ENCODE peak calls at places on chromosomes 7 and 10, in eight cellular contexts. I is Peyer's patch, Q is HepG2, K is cardiac muscle cell, M is uterus, R is mesothelial cell of epicardium, H is astrocyte, F is psoas muscle. G is an unnamed sample.

GRCh38 chr10:60169111-60169510 is 220.6 kb downstream of the ANK3 start:
- DNase-seq in M (no peak), Q (no peak), I (no peak), F (no peak), H (no peak), R (no peak), K (no peak), G (no peak)

GRCh38 chr10:32004161-32004591 is 52.0 kb downstream of the KIF5B start:
- DNase-seq in M (no peak), K (peak; percentile 9), R (no peak), F (peak; percentile 63), I (no peak), Q (peak; percentile 16), H (no peak), G (no peak)

GRCh38 chr7:30970594-30971094 is 6.9 kb downstream of the GHRHR start:
- DNase-seq in R (no peak), I (no peak), M (no peak), Q (no peak), K (peak; percentile 75), F (no peak), H (no peak), G (no peak)

GRCh38 chr10:132185601-132186487 is 904 bp upstream of the DPYSL4 start:
- DNase-seq in I (no peak), H (no peak), Q (no peak), M (peak; percentile 39), R (peak; percentile 64), F (peak; percentile 49), K (peak; percentile 83), G (no peak)

GRCh38 chr10:69428138-69428537 is 11.4 kb upstream of the TACR2 start:
- DNase-seq in K (peak; percentile 29), I (no peak), M (no peak), R (no peak), H (no peak), F (no peak), Q (no peak), G (no peak)

GRCh38 chr10:123996302-123996701 is 97.1 kb downstream of the CHST15 start:
- DNase-seq in R (no peak), M (no peak), I (peak; percentile 15), Q (no peak), H (no peak), K (no peak), F (no peak), G (no peak)

GRCh38 chr7:147279951-147280350 is 1163.3 kb downstream of the CNTNAP2 start:
- DNase-seq in R (no peak), H (no peak), K (no peak), Q (peak; percentile 2), I (no peak), F (no peak), M (no peak), G (no peak)

GRCh38 chr7:80858141-80858903 is 60.5 kb downstream of the SEMA3C start:
- DNase-seq in K (no peak), M (no peak), R (no peak), H (peak; percentile 56), I (no peak), F (no peak), Q (peak; percentile 50), G (no peak)

GRCh38 chr7:105530126-105530525 is 1.9 kb upstream of the RINT1 start:
- DNase-seq in F (no peak), K (no peak), R (no peak), I (no peak), H (no peak), M (no peak), Q (no peak), G (no peak)

GRCh38 chr10:115706482-115707076 is 566.4 kb downstream of the GFRA1 start:
- DNase-seq in F (no peak), I (no peak), Q (peak; percentile 1), H (peak; percentile 12), R (no peak), K (peak; percentile 12), M (no peak), G (no peak)

GRCh38 chr10:78860260-78860914 is 208.4 kb upstream of the ZMIZ1 start:
- DNase-seq in K (no peak), R (no peak), Q (no peak), M (no peak), H (no peak), F (no peak), I (no peak), G (no peak)

GRCh38 chr7:51160990-51161615 is 155.5 kb downstream of the COBL start:
- DNase-seq in F (peak; percentile 63), Q (peak; percentile 42), R (peak; percentile 77), I (peak; percentile 25), H (peak; percentile 30), K (peak; percentile 81), M (peak; percentile 61), G (peak; percentile 22)

GRCh38 chr10:132547421-132547861 is 9.9 kb downstream of the INPP5A start:
- DNase-seq in F (peak; percentile 12), I (peak; percentile 66), H (no peak), Q (no peak), R (no peak), K (no peak), M (no peak), G (peak; percentile 70)

GRCh38 chr10:123357363-123358075 is 203.3 kb downstream of the BUB3 start:
- DNase-seq in F (no peak), Q (no peak), M (no peak), R (no peak), I (no peak), K (no peak), H (no peak), G (no peak)

GRCh38 chr7:31074403-31074802 is 22.3 kb downstream of the ADCYAP1R1 start:
- DNase-seq in F (peak; percentile 68), I (no peak), M (peak; percentile 72), K (no peak), R (no peak), H (no peak), Q (no peak), G (no peak)

GRCh38 chr7:141466151-141466904 is 84.9 kb upstream of the AGK start:
- DNase-seq in K (no peak), Q (no peak), H (peak; percentile 29), M (no peak), I (no peak), F (no peak), R (no peak), G (no peak)

GRCh38 chr7:104328970-104329825 is 795 bp downstream of the LHFPL3 start:
- DNase-seq in K (no peak), I (no peak), M (no peak), Q (no peak), R (peak; percentile 37), H (no peak), F (no peak), G (no peak)

GRCh38 chr10:4825868-4826787 is at the start of gene AKR1E2:
- DNase-seq in R (peak; percentile 72), I (peak; percentile 40), H (peak; percentile 94), Q (no peak), F (peak; percentile 90), M (peak; percentile 83), K (peak; percentile 85), G (peak; percentile 31)

GRCh38 chr10:96910488-96911395 is 78.6 kb downstream of the LCOR start:
- DNase-seq in R (no peak), F (no peak), M (no peak), K (peak; percentile 60), H (no peak), I (no peak), Q (peak; percentile 28), G (no peak)

GRCh38 chr7:101169110-101169837 is 3.9 kb upstream of the VGF start:
- DNase-seq in I (no peak), F (no peak), Q (no peak), R (no peak), H (no peak), K (no peak), M (no peak), G (no peak)
- TF ChIP-seq CTCF in I (no peak), F (no peak), Q (no peak), R (no peak), H (no peak), K (no peak), M (no peak), G (no peak)

GRCh38 chr7:23530901-23531793 is 634 bp downstream of the TRA2A start:
- DNase-seq in R (peak; percentile 56), Q (peak; percentile 35), I (peak; percentile 55), F (peak; percentile 31), K (peak; percentile 68), H (peak; percentile 50), M (no peak), G (peak; percentile 49)

GRCh38 chr7:23531794-23532489 is at the start of gene TRA2A:
- DNase-seq in M (peak; percentile 98), R (peak; percentile 98), K (peak; percentile 97), Q (peak; percentile 90), I (peak; percentile 98), F (peak; percentile 97), H (peak; percentile 80), G (peak; percentile 97)

GRCh38 chr7:23529262-23529859 is 2.4 kb downstream of the TRA2A start:
- DNase-seq in R (no peak), I (no peak), K (no peak), Q (no peak), F (no peak), M (no peak), H (no peak), G (no peak)

GRCh38 chr7:23530355-23530754 is 1.4 kb downstream of the TRA2A start:
- DNase-seq in I (no peak), K (no peak), F (no peak), R (no peak), H (peak; percentile 26), M (no peak), Q (peak; percentile 53), G (no peak)

GRCh38 chr7:23533160-23533559 is 1.4 kb upstream of the TRA2A start:
- DNase-seq in K (no peak), I (no peak), Q (no peak), F (no peak), M (no peak), R (no peak), H (no peak), G (no peak)
- TF ChIP-seq CTCF in K (no peak), I (no peak), Q (no peak), F (no peak), M (no peak), R (no peak), H (no peak), G (no peak)

GRCh38 chr7:87920578-87920977 is 13.5 kb upstream of the ADAM22 start:
- DNase-seq in H (no peak), Q (no peak), M (no peak), I (no peak), K (no peak), F (no peak), R (no peak), G (no peak)
- TF ChIP-seq CTCF in H (no peak), Q (no peak), M (no peak), I (no peak), K (no peak), F (no peak), R (no peak), G (no peak)

GRCh38 chr10:94230134-94230785 is 132.5 kb downstream of the NOC3L start:
- DNase-seq in H (no peak), Q (no peak), R (no peak), F (no peak), M (no peak), K (no peak), I (no peak), G (no peak)

GRCh38 chr10:94220717-94221116 is 142.0 kb downstream of the NOC3L start:
- DNase-seq in Q (no peak), F (no peak), K (no peak), M (no peak), R (no peak), I (no peak), H (no peak), G (no peak)

GRCh38 chr10:94223702-94224370 is 138.9 kb downstream of the NOC3L start:
- DNase-seq in Q (no peak), H (no peak), M (no peak), K (no peak), R (no peak), I (no peak), F (no peak), G (no peak)

GRCh38 chr10:94224656-94225055 is 138.1 kb downstream of the NOC3L start:
- DNase-seq in M (no peak), R (no peak), H (peak; percentile 58), I (no peak), Q (no peak), K (no peak), F (no peak), G (no peak)

GRCh38 chr10:94225589-94225988 is 137.2 kb downstream of the NOC3L start:
- DNase-seq in Q (no peak), R (no peak), I (no peak), H (no peak), F (no peak), M (no peak), K (no peak), G (no peak)
- TF ChIP-seq CTCF in Q (peak; percentile 9), R (no peak), I (no peak), H (peak; percentile 22), F (peak; percentile 14), M (no peak), K (peak; percentile 15), G (no peak)